ENCODE peak calls at places on chromosomes 16 and 17, in ten cellular contexts. O is AG04450; U is astrocyte; X is NCI-H748 treated with DMSO at 0.1 percent for 48 hours; S is cardiac muscle cell; K is fibroblast of lung; L is activated CD8-positive, alpha-beta memory T cell treated with anti-CD3 and anti-CD28 coated beads, Interleukin-2, amount 50 U/mL, for 48 hours; N is activated naive CD4-positive, alpha-beta T cell treated with Interleukin-2 at 50 U/mL for 16 hours; V is nephron progenitor cell; W is H7. P is an unnamed sample.

GRCh38 chr16:86511317-86512161 is 1.2 kb downstream of the FOXF1 start:
- DNase-seq in O (no peak), U (no peak), X (no peak), S (no peak), K (no peak), L (no peak), N (no peak), V (no peak), W (peak; percentile 76), P (no peak)

GRCh38 chr17:9409430-9409829 is 166.2 kb downstream of the STX8 start:
- DNase-seq in O (no peak), U (no peak), X (no peak), S (no peak), K (no peak), L (no peak), N (no peak), V (no peak), W (no peak), P (no peak)

GRCh38 chr16:82603784-82604411 is 22.9 kb upstream of the CDH13 start:
- DNase-seq in O (peak; percentile 32), U (peak; percentile 34), X (no peak), S (peak; percentile 79), K (peak; percentile 51), L (no peak), N (no peak), V (peak; percentile 48), W (peak; percentile 42), P (no peak)

GRCh38 chr17:50191070-50192045 is 10.1 kb downstream of the COL1A1 start:
- DNase-seq in O (no peak), U (peak; percentile 65), X (no peak), S (peak; percentile 57), K (peak; percentile 71), L (no peak), N (no peak), V (no peak), W (no peak), P (no peak)

GRCh38 chr17:17612085-17613022 is 20.8 kb upstream of the PEMT start:
- DNase-seq in O (no peak), U (no peak), X (no peak), S (no peak), K (no peak), L (no peak), N (no peak), V (no peak), W (no peak), P (no peak)

GRCh38 chr17:42832213-42832933 is 824 bp upstream of the PSME3 start:
- DNase-seq in O (no peak), U (no peak), X (no peak), S (no peak), K (no peak), L (no peak), N (no peak), V (no peak), W (no peak), P (no peak)

GRCh38 chr16:78962457-78962929 is 638.0 kb downstream of the MAF start:
- DNase-seq in O (no peak), U (no peak), X (no peak), S (no peak), K (no peak), L (no peak), N (no peak), V (no peak), W (no peak), P (no peak)

GRCh38 chr17:63250830-63251229 is 195.3 kb downstream of the CYB561 start:
- DNase-seq in O (no peak), U (peak; percentile 22), X (no peak), S (peak; percentile 65), K (peak; percentile 33), L (no peak), N (no peak), V (no peak), W (no peak), P (no peak)

GRCh38 chr17:16273499-16273898 is 56.5 kb downstream of the PIGL start:
- DNase-seq in O (no peak), U (peak; percentile 81), X (no peak), S (no peak), K (peak; percentile 86), L (no peak), N (no peak), V (no peak), W (no peak), P (no peak)

GRCh38 chr17:72104164-72104862 is 16.5 kb upstream of the SOX9 start:
- DNase-seq in O (no peak), U (peak; percentile 59), X (no peak), S (peak; percentile 56), K (peak; percentile 70), L (no peak), N (no peak), V (no peak), W (no peak), P (no peak)

GRCh38 chr17:9298135-9298534 is 276.8 kb downstream of the NTN1 start:
- DNase-seq in O (no peak), U (no peak), X (no peak), S (no peak), K (no peak), L (no peak), N (no peak), V (no peak), W (no peak), P (no peak)

GRCh38 chr16:4437366-4437765 is 11.7 kb downstream of the DNAJA3 start:
- DNase-seq in O (no peak), U (no peak), X (no peak), S (no peak), K (no peak), L (no peak), N (no peak), V (no peak), W (no peak), P (no peak)

P was measured in NCI-H1417 treated with DMSO at 0.1 percent for 48 hours.